ENCODE peak calls at places on chromosome X, in five cellular contexts. A is tibial nerve, N is NCI-H748 treated with DMSO at 0.1 percent for 48 hours, I is lower lobe of right lung, P is astrocyte. U is an unnamed sample.

GRCh38 chrX:125170459-125170858 is 149.2 kb upstream of the TEX13C start:
- DNase-seq in I (no peak), P (no peak), A (no peak), N (no peak), U (no peak)

GRCh38 chrX:153662266-153662665 is 11.3 kb downstream of the PNCK start:
- DNase-seq in P (no peak), A (no peak), I (peak; percentile 65), N (no peak), U (no peak)

GRCh38 chrX:153371256-153371655 is 29.9 kb downstream of the PNMA6E start:
- DNase-seq in I (no peak), P (peak; percentile 36), N (no peak), A (no peak), U (no peak)

GRCh38 chrX:139932077-139932900 is 564 bp downstream of the ATP11C start:
- DNase-seq in N (no peak), I (peak; percentile 62), A (peak; percentile 15), P (no peak), U (no peak)

GRCh38 chrX:261167-261857 is 19.9 kb upstream of the PLCXD1 start:
- DNase-seq in I (peak; percentile 46), P (peak; percentile 38), A (no peak), N (no peak), U (no peak)

GRCh38 chrX:131264665-131265064 is 24.4 kb downstream of the IGSF1 start:
- DNase-seq in I (no peak), A (no peak), P (no peak), N (no peak), U (no peak)

GRCh38 chrX:132463411-132463810 is 25.4 kb downstream of the MBNL3 start:
- DNase-seq in N (no peak), A (no peak), I (no peak), P (no peak), U (no peak)

GRCh38 chrX:1094934-1095333 is 117.5 kb downstream of the CRLF2 start:
- DNase-seq in I (no peak), N (no peak), A (no peak), P (no peak), U (no peak)

GRCh38 chrX:9682456-9682855 is 83.2 kb downstream of the GPR143 start:
- DNase-seq in A (no peak), P (no peak), I (no peak), N (no peak), U (no peak)

GRCh38 chrX:9573282-9574106 is 108.6 kb downstream of the TBL1X start:
- DNase-seq in N (no peak), I (no peak), P (no peak), A (no peak), U (no peak)

GRCh38 chrX:118883994-118884393 is 60.4 kb downstream of the ZCCHC12 start:
- DNase-seq in I (no peak), N (no peak), A (no peak), P (no peak), U (no peak)

GRCh38 chrX:14899607-14900006 is 26.4 kb downstream of the MOSPD2 start:
- DNase-seq in N (no peak), I (no peak), P (peak; percentile 63), A (no peak), U (no peak)

GRCh38 chrX:30887721-30888120 is 1.3 kb downstream of the TAB3 start:
- DNase-seq in I (no peak), P (no peak), N (no peak), A (no peak), U (no peak)

GRCh38 chrX:69093960-69094935 is 71.0 kb downstream of the PJA1 start:
- DNase-seq in I (no peak), N (peak; percentile 21), A (peak; percentile 33), P (peak; percentile 30), U (no peak)

GRCh38 chrX:66635360-66635759 is 3.5 kb downstream of the EDA2R start:
- DNase-seq in A (no peak), N (no peak), I (no peak), P (peak; percentile 87), U (no peak)

GRCh38 chrX:133606990-133607389 is 191.7 kb upstream of the GPC4 start:
- DNase-seq in A (no peak), P (no peak), N (no peak), I (no peak), U (no peak)

GRCh38 chrX:74280759-74281158 is 23.2 kb upstream of the ZCCHC13 start:
- DNase-seq in A (no peak), P (no peak), N (no peak), I (no peak), U (no peak)

GRCh38 chrX:11504234-11504633 is 161.5 kb downstream of the ARHGAP6 start:
- DNase-seq in I (no peak), P (no peak), A (no peak), N (no peak), U (no peak)

GRCh38 chrX:12372111-12372510 is 233.8 kb downstream of the FRMPD4 start:
- DNase-seq in A (no peak), P (peak; percentile 39), N (no peak), I (no peak), U (no peak)

U was measured in CD14-positive monocyte.